ENCODE peak calls at places on chromosomes 16 and 17, in eight cellular contexts. One of them, this sample, is unnamed.
A peak's percentile ranks its signal among the peaks of the same experiment; 100 is the strongest.

GRCh38 chr17:7043544-7044268 is at the start of gene SLC16A11:
- DNase-seq in BJ: no peak
- DNase-seq in GM23338: peak; percentile 49
- DNase-seq in HCT116: no peak
- DNase-seq in glutamatergic neuron: peak; percentile 55
- DNase-seq in mammary epithelial cell: no peak
- DNase-seq in H1: no peak
- DNase-seq in GM12864: no peak
- DNase-seq in this sample: peak; percentile 59

GRCh38 chr17:8126306-8127066 is 2.6 kb upstream of the HES7 start:
- DNase-seq in GM12864: no peak
- DNase-seq in HCT116: no peak
- DNase-seq in BJ: no peak
- DNase-seq in glutamatergic neuron: peak; percentile 65
- DNase-seq in mammary epithelial cell: peak; percentile 40
- DNase-seq in H1: no peak
- DNase-seq in GM23338: peak; percentile 69
- DNase-seq in this sample: peak; percentile 59

GRCh38 chr17:33750943-33751701 is 458.0 kb upstream of the ASIC2 start:
- DNase-seq in BJ: peak; percentile 5
- DNase-seq in H1: peak; percentile 47
- DNase-seq in glutamatergic neuron: peak; percentile 81
- DNase-seq in GM23338: peak; percentile 93
- DNase-seq in GM12864: no peak
- DNase-seq in HCT116: peak; percentile 7
- DNase-seq in mammary epithelial cell: peak; percentile 28
- DNase-seq in this sample: peak; percentile 80

GRCh38 chr17:31537558-31537957 is 146.1 kb downstream of the RAB11FIP4 start:
- DNase-seq in glutamatergic neuron: no peak
- DNase-seq in GM12864: no peak
- DNase-seq in mammary epithelial cell: no peak
- DNase-seq in BJ: no peak
- DNase-seq in HCT116: no peak
- DNase-seq in H1: no peak
- DNase-seq in GM23338: no peak
- DNase-seq in this sample: no peak

GRCh38 chr16:31202402-31203385 is at the start of gene PYCARD:
- DNase-seq in BJ: no peak
- DNase-seq in HCT116: no peak
- DNase-seq in mammary epithelial cell: peak; percentile 49
- DNase-seq in GM12864: no peak
- DNase-seq in GM23338: peak; percentile 66
- DNase-seq in glutamatergic neuron: peak; percentile 43
- DNase-seq in H1: no peak
- DNase-seq in this sample: peak; percentile 45

GRCh38 chr17:40284085-40284713 is 3.5 kb upstream of the CDC6 start:
- DNase-seq in GM12864: no peak
- DNase-seq in HCT116: peak; percentile 80
- DNase-seq in BJ: peak; percentile 70
- DNase-seq in H1: no peak
- DNase-seq in GM23338: no peak
- DNase-seq in mammary epithelial cell: peak; percentile 92
- DNase-seq in glutamatergic neuron: no peak
- DNase-seq in this sample: no peak

GRCh38 chr16:14263011-14263410 is 191.9 kb downstream of the MRTFB start:
- DNase-seq in mammary epithelial cell: no peak
- DNase-seq in glutamatergic neuron: no peak
- DNase-seq in HCT116: no peak
- DNase-seq in GM23338: no peak
- DNase-seq in BJ: no peak
- DNase-seq in GM12864: no peak
- DNase-seq in H1: no peak
- DNase-seq in this sample: no peak

GRCh38 chr16:68786685-68787418 is 49.8 kb downstream of the CDH1 start:
- DNase-seq in HCT116: no peak
- DNase-seq in BJ: no peak
- DNase-seq in GM23338: no peak
- DNase-seq in H1: no peak
- DNase-seq in GM12864: no peak
- DNase-seq in glutamatergic neuron: no peak
- DNase-seq in mammary epithelial cell: peak; percentile 91
- DNase-seq in this sample: no peak

GRCh38 chr16:27404163-27404823 is 2.3 kb downstream of the IL21R start:
- DNase-seq in HCT116: no peak
- DNase-seq in glutamatergic neuron: no peak
- DNase-seq in GM23338: no peak
- DNase-seq in H1: no peak
- DNase-seq in GM12864: no peak
- DNase-seq in mammary epithelial cell: no peak
- DNase-seq in BJ: no peak
- DNase-seq in this sample: peak; percentile 68

DNA sequence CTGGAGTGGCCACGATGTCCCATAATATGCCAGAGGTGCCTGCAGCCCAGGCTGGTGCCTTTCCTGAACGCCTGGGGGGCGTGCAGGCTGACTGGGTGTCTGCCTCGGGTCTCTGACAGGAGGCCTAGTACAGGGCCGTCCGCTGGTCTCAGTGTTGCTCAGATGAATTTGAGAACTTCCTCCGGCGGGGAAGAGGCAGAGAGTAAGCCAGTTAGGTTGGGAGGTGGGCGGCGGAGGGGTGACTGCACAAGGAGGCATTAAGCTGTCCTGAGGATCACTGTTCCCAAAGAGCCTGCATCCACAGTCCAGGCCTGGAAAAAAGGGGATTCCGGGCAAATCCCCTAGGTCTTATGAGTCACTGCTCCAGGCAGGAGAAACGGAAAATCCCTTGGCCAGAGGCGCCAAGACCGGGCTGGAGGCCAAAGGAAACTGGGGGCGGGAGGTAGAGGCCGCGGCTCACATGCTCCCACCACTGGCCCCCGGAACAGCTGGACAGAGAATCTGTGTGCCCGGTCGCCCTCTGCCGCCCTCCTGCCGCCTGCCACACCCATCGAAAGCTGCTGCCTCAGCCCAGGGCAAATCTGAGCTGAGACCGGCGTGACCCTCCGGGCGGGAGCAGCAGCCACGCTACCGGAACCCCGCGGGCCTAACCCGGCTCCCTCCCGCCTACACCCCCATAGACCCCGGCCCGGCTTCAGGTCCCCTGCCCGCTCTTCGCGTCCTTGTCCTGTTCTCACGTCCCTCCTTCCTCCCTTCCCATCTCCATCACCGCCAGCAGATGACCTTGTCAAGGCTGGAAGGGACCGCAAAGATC is 1.2 kb downstream of the TRIM47 start:
- DNase-seq in glutamatergic neuron: no peak
- DNase-seq in GM12864: no peak
- DNase-seq in GM23338: peak; percentile 45
- DNase-seq in BJ: peak; percentile 77
- DNase-seq in HCT116: peak; percentile 87
- DNase-seq in mammary epithelial cell: peak; percentile 96
- DNase-seq in H1: no peak
- DNase-seq in this sample: peak; percentile 70
- TF ChIP-seq CTCF in glutamatergic neuron: no peak
- TF ChIP-seq CTCF in GM12864: no peak
- TF ChIP-seq CTCF in GM23338: no peak
- TF ChIP-seq CTCF in BJ: peak; percentile 28
- TF ChIP-seq CTCF in HCT116: no peak
- TF ChIP-seq CTCF in mammary epithelial cell: no peak
- TF ChIP-seq CTCF in H1: peak; percentile 8
- TF ChIP-seq CTCF in this sample: no peak

DNA sequence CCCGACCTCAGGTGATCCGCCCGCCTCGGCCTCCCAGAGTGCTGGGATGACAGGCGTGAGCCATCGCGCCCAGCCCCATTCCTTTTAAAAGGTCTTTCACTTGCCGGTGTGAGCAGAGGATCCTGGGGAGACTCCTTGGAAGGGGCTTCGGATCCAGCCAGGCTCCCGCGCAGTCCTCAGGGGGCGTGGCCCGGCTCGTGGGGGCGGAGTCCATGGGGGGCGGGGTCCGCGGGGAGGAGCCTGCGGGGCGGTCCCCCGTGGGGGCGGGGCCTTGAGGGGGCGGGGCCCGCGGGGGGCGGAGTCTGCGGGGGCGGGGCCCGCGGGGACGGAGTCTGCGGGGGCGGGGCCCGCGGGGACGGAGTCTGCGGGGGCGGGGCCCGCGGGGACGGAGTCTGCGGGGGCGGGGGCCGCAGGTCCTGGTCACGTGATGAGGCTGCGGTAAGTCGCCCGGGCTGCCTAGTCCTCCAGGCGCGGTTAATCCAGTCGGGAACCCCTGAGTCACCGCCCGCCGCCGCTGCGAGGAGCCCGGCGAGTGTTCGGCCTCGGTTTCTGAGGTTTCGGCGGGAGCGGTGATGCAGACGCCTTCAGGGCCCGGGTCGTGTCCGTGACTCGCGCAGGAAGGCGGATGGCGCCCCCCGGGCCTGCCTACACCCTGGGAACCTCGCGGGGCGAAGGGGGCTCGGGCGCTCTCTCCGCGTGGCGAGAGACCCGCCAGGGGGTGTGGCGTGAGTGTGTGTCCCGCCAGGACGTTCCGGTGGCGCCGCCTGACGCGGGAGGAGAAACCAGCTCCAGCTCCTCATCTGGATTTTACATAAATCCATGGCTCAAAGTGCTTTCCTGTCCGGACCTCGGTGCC is 23.6 kb upstream of the ABR start:
- DNase-seq in GM12864: no peak
- DNase-seq in H1: no peak
- DNase-seq in mammary epithelial cell: peak; percentile 53
- DNase-seq in BJ: no peak
- DNase-seq in glutamatergic neuron: peak; percentile 71
- DNase-seq in GM23338: peak; percentile 91
- DNase-seq in HCT116: no peak
- DNase-seq in this sample: peak; percentile 59
- TF ChIP-seq CTCF in GM12864: no peak
- TF ChIP-seq CTCF in H1: no peak
- TF ChIP-seq CTCF in mammary epithelial cell: no peak
- TF ChIP-seq CTCF in BJ: peak; percentile 26
- TF ChIP-seq CTCF in glutamatergic neuron: no peak
- TF ChIP-seq CTCF in GM23338: no peak
- TF ChIP-seq CTCF in HCT116: no peak
- TF ChIP-seq CTCF in this sample: no peak

GRCh38 chr16:29863669-29863984 is 601 bp upstream of the CDIPT start:
- DNase-seq in mammary epithelial cell: no peak
- DNase-seq in H1: no peak
- DNase-seq in HCT116: no peak
- DNase-seq in GM12864: no peak
- DNase-seq in GM23338: no peak
- DNase-seq in glutamatergic neuron: no peak
- DNase-seq in BJ: no peak
- DNase-seq in this sample: no peak

GRCh38 chr16:29864205-29864604 is 1.2 kb upstream of the CDIPT start:
- DNase-seq in BJ: no peak
- DNase-seq in mammary epithelial cell: no peak
- DNase-seq in GM23338: no peak
- DNase-seq in GM12864: no peak
- DNase-seq in H1: no peak
- DNase-seq in glutamatergic neuron: no peak
- DNase-seq in HCT116: no peak
- DNase-seq in this sample: no peak

GRCh38 chr16:29860218-29860617 is 2.8 kb downstream of the CDIPT start:
- DNase-seq in H1: no peak
- DNase-seq in glutamatergic neuron: no peak
- DNase-seq in BJ: no peak
- DNase-seq in mammary epithelial cell: no peak
- DNase-seq in GM23338: no peak
- DNase-seq in GM12864: no peak
- DNase-seq in HCT116: no peak
- DNase-seq in this sample: no peak

GRCh38 chr16:29862383-29862883 is 593 bp downstream of the CDIPT start:
- DNase-seq in GM23338: peak; percentile 45
- DNase-seq in glutamatergic neuron: no peak
- DNase-seq in mammary epithelial cell: peak; percentile 30
- DNase-seq in BJ: no peak
- DNase-seq in HCT116: no peak
- DNase-seq in GM12864: no peak
- DNase-seq in H1: no peak
- DNase-seq in this sample: no peak

DNA sequence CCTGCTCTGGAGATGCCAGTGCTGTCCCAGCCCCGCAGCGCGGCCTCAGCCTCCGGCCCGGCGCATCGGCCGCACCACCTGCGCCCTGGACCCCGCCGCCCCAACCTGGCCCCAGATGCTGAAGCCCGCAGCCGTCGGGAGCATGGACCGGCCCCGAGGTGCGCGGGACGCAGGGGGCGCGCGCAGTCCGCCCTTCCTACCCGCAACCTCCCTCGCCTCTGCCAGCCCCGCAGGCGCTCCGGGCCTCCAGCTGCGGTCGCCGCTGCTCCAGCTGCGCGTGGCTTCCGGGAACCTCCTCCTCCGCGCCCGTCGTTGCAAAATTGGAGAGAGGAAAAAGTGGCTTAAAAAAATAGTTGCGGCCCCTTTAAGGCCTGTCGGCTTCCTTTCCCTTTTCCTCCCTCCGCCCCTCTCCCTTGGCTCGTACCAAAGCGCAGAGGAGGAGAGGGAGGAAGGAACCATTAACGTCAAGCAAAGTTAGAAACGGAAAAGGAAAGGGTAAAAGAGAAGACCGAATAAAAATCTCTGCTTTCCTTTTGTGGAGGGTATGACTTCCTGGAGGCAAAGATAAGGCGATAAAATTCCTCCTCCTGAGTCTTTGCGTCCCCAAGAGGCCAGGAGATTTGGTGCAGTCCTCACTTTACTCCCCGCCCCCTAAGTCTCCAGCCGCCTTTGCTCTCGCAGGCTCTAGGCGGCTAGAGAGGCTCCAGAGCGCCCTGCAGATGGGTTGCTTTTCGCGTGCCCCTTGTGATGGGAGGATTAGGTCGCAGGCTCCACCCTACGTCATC is at the start of gene CDIPT:
- DNase-seq in glutamatergic neuron: peak; percentile 90
- DNase-seq in HCT116: peak; percentile 98
- DNase-seq in BJ: peak; percentile 61
- DNase-seq in H1: peak; percentile 93
- DNase-seq in mammary epithelial cell: peak; percentile 92
- DNase-seq in GM12864: peak; percentile 93
- DNase-seq in GM23338: peak; percentile 99
- DNase-seq in this sample: peak; percentile 96
- TF ChIP-seq CTCF in glutamatergic neuron: no peak
- TF ChIP-seq CTCF in HCT116: peak; percentile 58
- TF ChIP-seq CTCF in BJ: peak; percentile 55
- TF ChIP-seq CTCF in H1: peak; percentile 94
- TF ChIP-seq CTCF in mammary epithelial cell: peak; percentile 58
- TF ChIP-seq CTCF in GM12864: peak; percentile 81
- TF ChIP-seq CTCF in GM23338: peak; percentile 64
- TF ChIP-seq CTCF in this sample: peak; percentile 66

DNA sequence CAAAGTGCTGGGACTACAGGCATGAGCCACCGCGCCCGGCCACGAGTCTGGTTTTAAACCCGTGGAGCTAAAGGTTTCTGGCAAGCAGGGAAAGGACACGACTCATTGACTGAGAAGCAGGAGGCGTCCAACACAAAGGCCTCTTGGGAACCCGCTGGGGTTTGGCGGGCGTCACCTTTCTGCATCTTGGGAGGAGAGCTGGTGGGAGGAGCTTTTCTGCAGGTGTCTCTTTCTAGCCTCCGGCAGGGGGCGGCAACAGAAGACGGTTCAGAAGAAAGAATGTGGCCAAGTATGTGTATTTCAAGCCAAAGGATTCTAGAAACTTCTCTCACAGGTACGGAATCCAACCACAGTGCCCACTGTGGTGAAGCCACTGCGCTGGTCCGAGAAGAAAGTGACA is 97.4 kb downstream of the MRM3 start:
- DNase-seq in mammary epithelial cell: peak; percentile 91
- DNase-seq in glutamatergic neuron: peak; percentile 45
- DNase-seq in BJ: no peak
- DNase-seq in HCT116: peak; percentile 89
- DNase-seq in GM23338: peak; percentile 99
- DNase-seq in H1: peak; percentile 93
- DNase-seq in GM12864: peak; percentile 30
- DNase-seq in this sample: peak; percentile 79
- TF ChIP-seq CTCF in mammary epithelial cell: peak; percentile 54
- TF ChIP-seq CTCF in glutamatergic neuron: peak; percentile 40
- TF ChIP-seq CTCF in BJ: peak; percentile 45
- TF ChIP-seq CTCF in HCT116: peak; percentile 63
- TF ChIP-seq CTCF in GM23338: peak; percentile 70
- TF ChIP-seq CTCF in H1: peak; percentile 73
- TF ChIP-seq CTCF in GM12864: peak; percentile 68
- TF ChIP-seq CTCF in this sample: peak; percentile 55

This sample was measured in activated CD8-positive, alpha-beta T cell treated with anti-CD3 and anti-CD28 coated beads for 36 hours.